ENCODE peak calls at places on chromosome X, in ten cellular contexts. C, R, J, O, V, Y, B, U, L and S are unnamed samples.
A peak's percentile ranks its signal among the peaks of the same experiment; 100 is the strongest.

GRCh38 chrX:49230500-49231232 is 2.5 kb downstream of the CACNA1F start:
- DNase-seq in C (no peak), R (no peak), J (no peak), O (no peak), V (peak; percentile 76), Y (peak; percentile 25), B (no peak), U (peak; percentile 91), L (peak; percentile 79), S (peak; percentile 4)

GRCh38 chrX:8879750-8880149 is 78.6 kb upstream of the FAM9A start:
- DNase-seq in C (no peak), R (no peak), J (peak; percentile 3), O (no peak), V (peak; percentile 47), Y (no peak), B (peak; percentile 19), U (no peak), L (no peak), S (no peak)

GRCh38 chrX:138859421-138859820 is 147.9 kb upstream of the FGF13 start:
- DNase-seq in C (no peak), R (no peak), J (no peak), O (no peak), V (no peak), Y (no peak), B (no peak), U (no peak), L (no peak), S (no peak)

GRCh38 chrX:63658920-63659319 is 126.1 kb downstream of the ARHGEF9 start:
- DNase-seq in C (no peak), R (no peak), J (no peak), O (no peak), V (no peak), Y (no peak), B (peak; percentile 3), U (no peak), L (no peak), S (no peak)

GRCh38 chrX:47232197-47232802 is 509 bp upstream of the USP11 start:
- DNase-seq in C (no peak), R (no peak), J (no peak), O (no peak), V (no peak), Y (no peak), B (no peak), U (peak; percentile 48), L (no peak), S (no peak)

GRCh38 chrX:34288782-34289181 is 156.7 kb upstream of the FAM47A start:
- DNase-seq in C (no peak), R (no peak), J (no peak), O (no peak), V (no peak), Y (no peak), B (peak; percentile 28), U (no peak), L (no peak), S (no peak)

GRCh38 chrX:40080896-40081678 is 16.7 kb downstream of the BCOR start:
- DNase-seq in C (no peak), R (no peak), J (no peak), O (no peak), V (no peak), Y (no peak), B (no peak), U (no peak), L (no peak), S (no peak)

GRCh38 chrX:97016106-97016505 is 132.4 kb downstream of the RPA4 start:
- DNase-seq in C (no peak), R (no peak), J (no peak), O (no peak), V (no peak), Y (no peak), B (no peak), U (no peak), L (no peak), S (no peak)

GRCh38 chrX:2500091-2500680 is 590 bp downstream of the DHRSX start:
- DNase-seq in C (no peak), R (peak; percentile 13), J (peak; percentile 65), O (no peak), V (peak; percentile 75), Y (no peak), B (peak; percentile 57), U (peak; percentile 83), L (peak; percentile 63), S (no peak)

GRCh38 chrX:151386838-151387459 is 10.1 kb upstream of the VMA21 start:
- DNase-seq in C (no peak), R (no peak), J (peak; percentile 3), O (no peak), V (no peak), Y (no peak), B (no peak), U (no peak), L (no peak), S (peak; percentile 54)

GRCh38 chrX:63747331-63747730 is 37.7 kb downstream of the ARHGEF9 start:
- DNase-seq in C (no peak), R (peak; percentile 66), J (peak; percentile 68), O (peak; percentile 62), V (no peak), Y (no peak), B (no peak), U (no peak), L (no peak), S (no peak)

GRCh38 chrX:120207009-120207610 is 43.5 kb upstream of the ZBTB33 start:
- DNase-seq in C (no peak), R (no peak), J (no peak), O (no peak), V (no peak), Y (no peak), B (no peak), U (no peak), L (no peak), S (no peak)

GRCh38 chrX:2351999-2352995 is 148.5 kb downstream of the DHRSX start:
- DNase-seq in C (no peak), R (peak; percentile 10), J (peak; percentile 99), O (no peak), V (peak; percentile 23), Y (no peak), B (peak; percentile 98), U (no peak), L (no peak), S (no peak)

GRCh38 chrX:3177851-3178250 is 136.6 kb downstream of the ARSF start:
- DNase-seq in C (no peak), R (no peak), J (peak; percentile 40), O (no peak), V (no peak), Y (no peak), B (no peak), U (no peak), L (no peak), S (no peak)

GRCh38 chrX:133913658-133914388 is 71.6 kb downstream of the GPC3 start:
- DNase-seq in C (no peak), R (no peak), J (no peak), O (no peak), V (peak; percentile 78), Y (no peak), B (no peak), U (no peak), L (no peak), S (no peak)

GRCh38 chrX:136529795-136530194 is 2.2 kb upstream of the VGLL1 start:
- DNase-seq in C (no peak), R (no peak), J (no peak), O (no peak), V (peak; percentile 22), Y (no peak), B (no peak), U (no peak), L (no peak), S (no peak)

GRCh38 chrX:41666251-41666650 is 22.5 kb upstream of the GPR34 start:
- DNase-seq in C (no peak), R (no peak), J (peak; percentile 36), O (no peak), V (no peak), Y (no peak), B (no peak), U (no peak), L (no peak), S (no peak)

GRCh38 chrX:87664381-87664780 is 146.8 kb downstream of the KLHL4 start:
- DNase-seq in C (no peak), R (no peak), J (peak; percentile 8), O (no peak), V (no peak), Y (no peak), B (peak; percentile 5), U (no peak), L (no peak), S (no peak)